ENCODE peak calls at places on chromosomes 16 and 17, in ten cellular contexts. One of them, this sample, is unnamed.

GRCh38 chr16:88062341-88062861 is 111.2 kb downstream of the BANP start:
- DNase-seq in HAP-1: no peak
- DNase-seq in IMR-90: peak; percentile 78
- DNase-seq in prostate gland: no peak
- DNase-seq in sigmoid colon: peak; percentile 83
- DNase-seq in ovary: no peak
- DNase-seq in CD8-positive, alpha-beta T cell: no peak
- DNase-seq in neuronal stem cell: peak; percentile 31
- DNase-seq in transverse colon: no peak
- DNase-seq in upper lobe of right lung: no peak
- DNase-seq in this sample: no peak

GRCh38 chr17:12973496-12974318 is 44.1 kb downstream of the ELAC2 start:
- DNase-seq in neuronal stem cell: no peak
- DNase-seq in IMR-90: no peak
- DNase-seq in ovary: peak; percentile 36
- DNase-seq in sigmoid colon: no peak
- DNase-seq in prostate gland: no peak
- DNase-seq in CD8-positive, alpha-beta T cell: no peak
- DNase-seq in HAP-1: no peak
- DNase-seq in transverse colon: no peak
- DNase-seq in upper lobe of right lung: peak; percentile 59
- DNase-seq in this sample: no peak

GRCh38 chr17:64024781-64025731 is 4.6 kb upstream of the ICAM2 start:
- DNase-seq in sigmoid colon: peak; percentile 61
- DNase-seq in CD8-positive, alpha-beta T cell: peak; percentile 51
- DNase-seq in neuronal stem cell: no peak
- DNase-seq in transverse colon: no peak
- DNase-seq in ovary: peak; percentile 37
- DNase-seq in prostate gland: no peak
- DNase-seq in IMR-90: peak; percentile 37
- DNase-seq in HAP-1: no peak
- DNase-seq in upper lobe of right lung: no peak
- DNase-seq in this sample: no peak

GRCh38 chr16:66293932-66294331 is 72.6 kb upstream of the CDH5 start:
- DNase-seq in CD8-positive, alpha-beta T cell: no peak
- DNase-seq in prostate gland: no peak
- DNase-seq in sigmoid colon: peak; percentile 38
- DNase-seq in upper lobe of right lung: no peak
- DNase-seq in IMR-90: no peak
- DNase-seq in transverse colon: no peak
- DNase-seq in neuronal stem cell: no peak
- DNase-seq in HAP-1: no peak
- DNase-seq in ovary: no peak
- DNase-seq in this sample: no peak

GRCh38 chr17:46126840-46127239 is 66.4 kb downstream of the KANSL1 start:
- DNase-seq in prostate gland: no peak
- DNase-seq in neuronal stem cell: no peak
- DNase-seq in HAP-1: no peak
- DNase-seq in upper lobe of right lung: no peak
- DNase-seq in IMR-90: no peak
- DNase-seq in transverse colon: no peak
- DNase-seq in CD8-positive, alpha-beta T cell: no peak
- DNase-seq in ovary: no peak
- DNase-seq in sigmoid colon: no peak
- DNase-seq in this sample: no peak

GRCh38 chr17:64496348-64496785 is 487 bp downstream of the POLG2 start:
- DNase-seq in transverse colon: no peak
- DNase-seq in upper lobe of right lung: no peak
- DNase-seq in prostate gland: no peak
- DNase-seq in neuronal stem cell: no peak
- DNase-seq in CD8-positive, alpha-beta T cell: no peak
- DNase-seq in IMR-90: no peak
- DNase-seq in ovary: no peak
- DNase-seq in sigmoid colon: no peak
- DNase-seq in HAP-1: no peak
- DNase-seq in this sample: no peak

GRCh38 chr16:2156025-2156848 is 655 bp downstream of the TRAF7 start:
- DNase-seq in sigmoid colon: no peak
- DNase-seq in HAP-1: peak; percentile 62
- DNase-seq in neuronal stem cell: no peak
- DNase-seq in prostate gland: no peak
- DNase-seq in transverse colon: no peak
- DNase-seq in IMR-90: peak; percentile 76
- DNase-seq in ovary: peak; percentile 61
- DNase-seq in CD8-positive, alpha-beta T cell: no peak
- DNase-seq in upper lobe of right lung: no peak
- DNase-seq in this sample: no peak

GRCh38 chr16:66705790-66706505 is 9.4 kb upstream of the CMTM4 start:
- DNase-seq in ovary: no peak
- DNase-seq in HAP-1: no peak
- DNase-seq in prostate gland: peak; percentile 57
- DNase-seq in CD8-positive, alpha-beta T cell: no peak
- DNase-seq in neuronal stem cell: no peak
- DNase-seq in upper lobe of right lung: peak; percentile 81
- DNase-seq in transverse colon: peak; percentile 80
- DNase-seq in sigmoid colon: peak; percentile 81
- DNase-seq in IMR-90: peak; percentile 44
- DNase-seq in this sample: no peak

GRCh38 chr16:12539185-12539929 is 264.3 kb downstream of the CPPED1 start:
- DNase-seq in ovary: no peak
- DNase-seq in HAP-1: no peak
- DNase-seq in CD8-positive, alpha-beta T cell: no peak
- DNase-seq in transverse colon: peak; percentile 17
- DNase-seq in sigmoid colon: no peak
- DNase-seq in IMR-90: peak; percentile 80
- DNase-seq in upper lobe of right lung: no peak
- DNase-seq in neuronal stem cell: no peak
- DNase-seq in prostate gland: no peak
- DNase-seq in this sample: peak; percentile 19

GRCh38 chr17:41397003-41397665 is at the start of gene KRT31:
- DNase-seq in ovary: no peak
- DNase-seq in upper lobe of right lung: no peak
- DNase-seq in transverse colon: no peak
- DNase-seq in sigmoid colon: no peak
- DNase-seq in prostate gland: no peak
- DNase-seq in HAP-1: no peak
- DNase-seq in CD8-positive, alpha-beta T cell: no peak
- DNase-seq in neuronal stem cell: no peak
- DNase-seq in IMR-90: no peak
- DNase-seq in this sample: no peak

GRCh38 chr16:28110977-28111376 is 47.5 kb upstream of the GSG1L start:
- DNase-seq in transverse colon: no peak
- DNase-seq in ovary: no peak
- DNase-seq in upper lobe of right lung: no peak
- DNase-seq in neuronal stem cell: no peak
- DNase-seq in sigmoid colon: no peak
- DNase-seq in IMR-90: no peak
- DNase-seq in CD8-positive, alpha-beta T cell: no peak
- DNase-seq in HAP-1: no peak
- DNase-seq in prostate gland: no peak
- DNase-seq in this sample: no peak

GRCh38 chr17:73058022-73058421 is 34.5 kb downstream of the SLC39A11 start:
- DNase-seq in sigmoid colon: no peak
- DNase-seq in neuronal stem cell: no peak
- DNase-seq in ovary: no peak
- DNase-seq in HAP-1: no peak
- DNase-seq in prostate gland: no peak
- DNase-seq in IMR-90: no peak
- DNase-seq in CD8-positive, alpha-beta T cell: no peak
- DNase-seq in upper lobe of right lung: no peak
- DNase-seq in transverse colon: no peak
- DNase-seq in this sample: no peak

DNA sequence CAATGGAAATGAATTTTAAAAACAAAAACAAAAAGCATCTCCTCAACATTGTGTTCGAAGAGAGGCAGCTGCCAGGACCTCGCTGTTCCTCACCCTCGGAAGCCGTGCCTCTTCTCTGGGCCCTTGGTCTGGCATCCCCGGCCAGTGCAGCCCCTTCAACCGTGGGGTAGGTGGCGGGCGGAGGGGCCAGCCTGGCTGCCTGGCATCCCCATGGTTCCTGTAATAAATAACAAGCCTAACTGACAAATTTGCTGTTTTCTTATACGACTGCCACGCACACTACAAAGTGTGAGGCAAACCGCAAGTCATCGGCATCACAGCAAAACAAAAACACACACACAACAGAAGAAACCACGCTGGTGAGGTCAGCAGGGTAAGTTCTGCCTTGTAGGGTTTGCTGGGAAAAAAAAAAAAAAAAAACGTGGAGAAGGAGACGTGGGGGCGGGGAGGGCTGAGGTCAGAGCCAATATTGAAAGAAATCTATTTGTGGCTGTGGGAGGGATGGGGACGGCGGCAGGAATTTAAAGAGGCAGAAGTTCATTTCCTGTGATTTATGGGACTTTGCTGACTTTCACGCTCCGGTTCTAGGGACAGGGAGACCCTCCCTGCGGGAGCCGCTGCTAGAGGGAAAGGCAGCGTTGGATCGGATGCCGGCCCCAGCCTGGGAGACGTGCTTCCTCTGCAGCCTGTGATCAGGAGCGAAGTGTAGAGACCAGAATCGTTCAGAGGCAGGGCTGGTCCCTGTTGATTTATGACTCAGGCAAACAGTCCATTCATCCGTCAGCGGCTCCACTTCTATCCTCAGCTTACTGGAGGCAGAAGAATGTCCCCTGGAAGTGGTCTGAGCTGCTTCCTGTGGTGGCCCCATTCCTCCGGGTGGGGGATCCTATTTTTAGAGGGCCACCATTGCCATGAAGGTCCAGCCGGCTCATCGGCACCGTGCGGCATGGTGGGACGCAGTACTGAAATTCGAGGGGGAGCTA is 162.8 kb downstream of the FOXL1 start:
- DNase-seq in prostate gland: no peak
- DNase-seq in HAP-1: peak; percentile 29
- DNase-seq in CD8-positive, alpha-beta T cell: no peak
- DNase-seq in IMR-90: peak; percentile 80
- DNase-seq in ovary: no peak
- DNase-seq in upper lobe of right lung: no peak
- DNase-seq in sigmoid colon: peak; percentile 50
- DNase-seq in neuronal stem cell: no peak
- DNase-seq in transverse colon: no peak
- DNase-seq in this sample: no peak
- H3K4me3 ChIP-seq in prostate gland: no peak overlapping the region
- H3K4me3 ChIP-seq in HAP-1: peak overlapping the region; percentile 7
- H3K4me3 ChIP-seq in CD8-positive, alpha-beta T cell: no peak overlapping the region
- H3K4me3 ChIP-seq in IMR-90: peak overlapping the region; percentile 37
- H3K4me3 ChIP-seq in ovary: no peak overlapping the region
- H3K4me3 ChIP-seq in upper lobe of right lung: peak overlapping the region; percentile 20
- H3K4me3 ChIP-seq in sigmoid colon: peak overlapping the region; percentile 13
- H3K4me3 ChIP-seq in neuronal stem cell: no peak overlapping the region
- H3K4me3 ChIP-seq in transverse colon: no peak overlapping the region
- H3K4me3 ChIP-seq in this sample: no peak overlapping the region

GRCh38 chr17:50072925-50073324 is 17.0 kb downstream of the ITGA3 start:
- DNase-seq in IMR-90: no peak
- DNase-seq in transverse colon: no peak
- DNase-seq in sigmoid colon: no peak
- DNase-seq in upper lobe of right lung: no peak
- DNase-seq in prostate gland: no peak
- DNase-seq in HAP-1: no peak
- DNase-seq in neuronal stem cell: no peak
- DNase-seq in CD8-positive, alpha-beta T cell: no peak
- DNase-seq in ovary: no peak
- DNase-seq in this sample: no peak
- H3K36me3 ChIP-seq in IMR-90: peaks cover 65% of the 10 kb centered on the region
- H3K36me3 ChIP-seq in transverse colon: peaks cover 17% of the 10 kb centered on the region
- H3K36me3 ChIP-seq in sigmoid colon: peaks cover 21% of the 10 kb centered on the region
- H3K36me3 ChIP-seq in upper lobe of right lung: peaks cover 92% of the 10 kb centered on the region
- H3K36me3 ChIP-seq in prostate gland: peaks cover 12% of the 10 kb centered on the region
- H3K36me3 ChIP-seq in HAP-1: no peaks in the 10 kb centered on the region
- H3K36me3 ChIP-seq in neuronal stem cell: peaks cover under 1% of the 10 kb centered on the region
- H3K36me3 ChIP-seq in CD8-positive, alpha-beta T cell: no peaks in the 10 kb centered on the region
- H3K36me3 ChIP-seq in ovary: no peaks in the 10 kb centered on the region
- H3K36me3 ChIP-seq in this sample: no peaks in the 10 kb centered on the region

GRCh38 chr17:1169471-1169908 is 10.3 kb downstream of the ABR start:
- DNase-seq in CD8-positive, alpha-beta T cell: no peak
- DNase-seq in IMR-90: no peak
- DNase-seq in upper lobe of right lung: no peak
- DNase-seq in transverse colon: no peak
- DNase-seq in HAP-1: no peak
- DNase-seq in prostate gland: no peak
- DNase-seq in ovary: no peak
- DNase-seq in sigmoid colon: no peak
- DNase-seq in neuronal stem cell: no peak
- DNase-seq in this sample: no peak
- H3K27me3 ChIP-seq in CD8-positive, alpha-beta T cell: no peaks in the 10 kb centered on the region
- H3K27me3 ChIP-seq in IMR-90: no peaks in the 10 kb centered on the region
- H3K27me3 ChIP-seq in upper lobe of right lung: no peaks in the 10 kb centered on the region
- H3K27me3 ChIP-seq in transverse colon: no peaks in the 10 kb centered on the region
- H3K27me3 ChIP-seq in HAP-1: no peaks in the 10 kb centered on the region
- H3K27me3 ChIP-seq in prostate gland: no peaks in the 10 kb centered on the region
- H3K27me3 ChIP-seq in ovary: no peaks in the 10 kb centered on the region
- H3K27me3 ChIP-seq in sigmoid colon: no peaks in the 10 kb centered on the region
- H3K27me3 ChIP-seq in neuronal stem cell: no peaks in the 10 kb centered on the region
- H3K27me3 ChIP-seq in this sample: no peaks in the 10 kb centered on the region

GRCh38 chr17:49738456-49739163 is 25.3 kb downstream of the FAM117A start:
- DNase-seq in HAP-1: no peak
- DNase-seq in sigmoid colon: no peak
- DNase-seq in ovary: no peak
- DNase-seq in prostate gland: no peak
- DNase-seq in upper lobe of right lung: no peak
- DNase-seq in IMR-90: no peak
- DNase-seq in neuronal stem cell: no peak
- DNase-seq in transverse colon: no peak
- DNase-seq in CD8-positive, alpha-beta T cell: no peak
- DNase-seq in this sample: no peak

GRCh38 chr17:49742256-49742655 is 21.7 kb downstream of the FAM117A start:
- DNase-seq in neuronal stem cell: no peak
- DNase-seq in prostate gland: no peak
- DNase-seq in IMR-90: peak; percentile 34
- DNase-seq in upper lobe of right lung: no peak
- DNase-seq in CD8-positive, alpha-beta T cell: no peak
- DNase-seq in sigmoid colon: no peak
- DNase-seq in transverse colon: no peak
- DNase-seq in ovary: no peak
- DNase-seq in HAP-1: no peak
- DNase-seq in this sample: peak; percentile 70

GRCh38 chr17:49741009-49741691 is 22.8 kb downstream of the FAM117A start:
- DNase-seq in IMR-90: peak; percentile 33
- DNase-seq in ovary: no peak
- DNase-seq in sigmoid colon: no peak
- DNase-seq in neuronal stem cell: no peak
- DNase-seq in upper lobe of right lung: no peak
- DNase-seq in prostate gland: no peak
- DNase-seq in HAP-1: no peak
- DNase-seq in transverse colon: no peak
- DNase-seq in CD8-positive, alpha-beta T cell: no peak
- DNase-seq in this sample: no peak

GRCh38 chr17:49739662-49740271 is 24.2 kb downstream of the FAM117A start:
- DNase-seq in ovary: peak; percentile 69
- DNase-seq in transverse colon: peak; percentile 88
- DNase-seq in CD8-positive, alpha-beta T cell: peak; percentile 98
- DNase-seq in neuronal stem cell: no peak
- DNase-seq in prostate gland: peak; percentile 31
- DNase-seq in IMR-90: peak; percentile 16
- DNase-seq in HAP-1: no peak
- DNase-seq in upper lobe of right lung: peak; percentile 85
- DNase-seq in sigmoid colon: peak; percentile 93
- DNase-seq in this sample: peak; percentile 98

DNA sequence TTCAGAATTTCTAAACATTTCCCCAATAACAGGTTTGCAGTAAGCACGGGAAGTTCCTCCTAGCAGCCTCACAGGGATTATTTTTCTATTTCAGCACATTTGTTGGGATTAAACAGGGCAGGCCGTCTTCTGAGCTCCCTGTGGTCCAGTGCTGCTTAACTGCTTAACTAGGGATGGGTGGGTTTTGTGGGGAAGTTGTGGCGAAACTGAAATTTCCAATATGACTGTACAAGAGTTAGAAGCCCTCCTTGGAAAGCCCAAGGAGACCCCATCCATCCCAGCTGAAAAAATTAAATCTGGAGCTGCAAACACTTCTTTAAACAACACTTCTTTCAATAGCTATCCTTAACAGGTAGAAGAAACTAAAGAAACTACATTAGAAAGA is 22.2 kb downstream of the FAM117A start:
- DNase-seq in HAP-1: no peak
- DNase-seq in prostate gland: no peak
- DNase-seq in upper lobe of right lung: no peak
- DNase-seq in ovary: no peak
- DNase-seq in CD8-positive, alpha-beta T cell: no peak
- DNase-seq in neuronal stem cell: no peak
- DNase-seq in transverse colon: no peak
- DNase-seq in sigmoid colon: no peak
- DNase-seq in IMR-90: no peak
- DNase-seq in this sample: no peak
- H3K4me3 ChIP-seq in HAP-1: no peak overlapping the region
- H3K4me3 ChIP-seq in prostate gland: no peak overlapping the region
- H3K4me3 ChIP-seq in upper lobe of right lung: no peak overlapping the region
- H3K4me3 ChIP-seq in ovary: no peak overlapping the region
- H3K4me3 ChIP-seq in CD8-positive, alpha-beta T cell: peak overlapping the region; percentile 22
- H3K4me3 ChIP-seq in neuronal stem cell: no peak overlapping the region
- H3K4me3 ChIP-seq in transverse colon: no peak overlapping the region
- H3K4me3 ChIP-seq in sigmoid colon: no peak overlapping the region
- H3K4me3 ChIP-seq in IMR-90: no peak overlapping the region
- H3K4me3 ChIP-seq in this sample: peak overlapping the region; percentile 99